ENCODE peak calls at places on chromosomes 3 and 15, in five cellular contexts. F, U, R, M and O are unnamed samples.

GRCh38 chr3:124413989-124414598 is 316.2 kb upstream of the UMPS start:
- DNase-seq in F (no peak), M (no peak), R (no peak), U (no peak), O (no peak)

GRCh38 chr3:132787616-132788015 is 65.4 kb upstream of the NPHP3 start:
- DNase-seq in M (no peak), U (peak; percentile 33), F (no peak), R (no peak), O (no peak)

GRCh38 chr3:16906679-16907078 is 21.9 kb downstream of the PLCL2 start:
- DNase-seq in M (no peak), R (no peak), F (no peak), U (no peak), O (no peak)

GRCh38 chr15:65194826-65195541 is 9.8 kb upstream of the CLPX start:
- DNase-seq in F (no peak), M (no peak), U (no peak), R (no peak), O (no peak)

GRCh38 chr3:12034440-12034839 is 30.3 kb downstream of the SYN2 start:
- DNase-seq in F (no peak), U (no peak), M (no peak), R (no peak), O (no peak)

GRCh38 chr3:27877122-27878011 is 155.2 kb upstream of the EOMES start:
- DNase-seq in U (no peak), R (no peak), M (no peak), F (no peak), O (no peak)

GRCh38 chr3:196275126-196275525 is 12.4 kb downstream of the PCYT1A start:
- DNase-seq in F (no peak), M (no peak), R (no peak), U (no peak), O (no peak)

GRCh38 chr3:45666729-45667440 is 22.3 kb upstream of the SACM1L start:
- DNase-seq in F (no peak), U (no peak), R (no peak), M (no peak), O (no peak)

GRCh38 chr3:173371848-173372487 is 25.6 kb upstream of the NLGN1 start:
- DNase-seq in M (no peak), R (peak; percentile 4), U (peak; percentile 19), F (no peak), O (no peak)

GRCh38 chr15:70059476-70060213 is 38.1 kb downstream of the TLE3 start:
- DNase-seq in U (no peak), M (peak; percentile 20), R (no peak), F (no peak), O (no peak)

GRCh38 chr15:73001840-73002239 is 50.4 kb upstream of the NEO1 start:
- DNase-seq in U (no peak), R (no peak), F (no peak), M (no peak), O (no peak)

GRCh38 chr15:95138604-95139270 is 907.4 kb downstream of the MCTP2 start:
- DNase-seq in R (no peak), U (no peak), M (no peak), F (no peak), O (no peak)

GRCh38 chr3:27568393-27568792 is 84.2 kb upstream of the SLC4A7 start:
- DNase-seq in R (peak; percentile 50), U (no peak), F (peak; percentile 70), M (peak; percentile 58), O (no peak)

GRCh38 chr3:33989229-33989628 is 190.8 kb downstream of the PDCD6IP start:
- DNase-seq in U (no peak), F (no peak), R (no peak), M (no peak), O (no peak)

GRCh38 chr15:91517491-91518200 is 335.9 kb upstream of the SLCO3A1 start:
- DNase-seq in R (no peak), U (no peak), F (no peak), M (no peak), O (no peak)

GRCh38 chr3:140636452-140637138 is 41.3 kb upstream of the TRIM42 start:
- DNase-seq in U (no peak), M (no peak), F (no peak), R (no peak), O (no peak)

GRCh38 chr3:171407746-171408145 is 52.5 kb downstream of the TNIK start:
- DNase-seq in U (peak; percentile 20), M (no peak), R (no peak), F (no peak), O (no peak)

GRCh38 chr3:138186803-138187295 is 252 bp upstream of the ARMC8 start:
- DNase-seq in F (peak; percentile 96), U (peak; percentile 67), M (peak; percentile 95), R (no peak), O (no peak)

GRCh38 chr3:64449026-64449425 is 223.8 kb upstream of the PRICKLE2 start:
- DNase-seq in F (no peak), U (no peak), M (no peak), R (no peak), O (no peak)

GRCh38 chr3:5430701-5431100 is 243.2 kb downstream of the EDEM1 start:
- DNase-seq in M (no peak), U (no peak), R (no peak), F (no peak), O (no peak)

GRCh38 chr3:186815490-186815889 is 9.2 kb upstream of the RFC4 start:
- DNase-seq in R (no peak), U (no peak), F (no peak), M (no peak), O (no peak)

GRCh38 chr3:47523310-47524073 is 10.0 kb upstream of the ELP6 start:
- DNase-seq in U (no peak), M (no peak), F (no peak), R (no peak), O (no peak)

GRCh38 chr3:23807161-23808015 is 1.6 kb downstream of the UBE2E1 start:
- DNase-seq in F (no peak), U (no peak), M (no peak), R (no peak), O (no peak)

GRCh38 chr3:143736651-143737050 is 111.6 kb downstream of the SLC9A9 start:
- DNase-seq in F (no peak), R (no peak), M (no peak), U (no peak), O (no peak)

GRCh38 chr15:101138913-101139880 is 112.7 kb downstream of the CHSY1 start:
- DNase-seq in U (peak; percentile 74), F (no peak), M (peak; percentile 15), R (no peak), O (no peak)

GRCh38 chr3:89625945-89626344 is 518.5 kb downstream of the EPHA3 start:
- DNase-seq in R (no peak), F (no peak), U (no peak), M (no peak), O (no peak)

GRCh38 chr3:101928890-101929289 is 79.6 kb downstream of the NFKBIZ start:
- DNase-seq in U (no peak), M (no peak), R (no peak), F (no peak), O (no peak)

GRCh38 chr3:39124876-39125836 is 17.7 kb downstream of the TTC21A start:
- DNase-seq in U (no peak), F (no peak), R (no peak), M (peak; percentile 49), O (no peak)

GRCh38 chr3:41881233-41881821 is 80.6 kb downstream of the ULK4 start:
- DNase-seq in U (peak; percentile 29), F (no peak), R (peak; percentile 21), M (no peak), O (no peak)

GRCh38 chr3:192851821-192852352 is 65.8 kb downstream of the MB21D2 start:
- DNase-seq in M (peak; percentile 75), F (peak; percentile 78), U (no peak), R (peak; percentile 49), O (no peak)
- H3K4me3 ChIP-seq in M (no peak overlapping the region), F (no peak overlapping the region), U (no peak overlapping the region), R (no peak overlapping the region), O (no peak overlapping the region)

GRCh38 chr3:194869482-194870169 is 183.9 kb downstream of the FAM43A start:
- DNase-seq in R (no peak), F (no peak), M (no peak), U (no peak), O (no peak)
- TF ChIP-seq CTCF in R (no peak), F (no peak), M (no peak), U (no peak), O (no peak)

GRCh38 chr3:49170744-49171118 is 667 bp upstream of the KLHDC8B start:
- DNase-seq in U (no peak), R (no peak), M (no peak), F (no peak), O (no peak)

GRCh38 chr3:49163609-49164008 is 2.5 kb downstream of the CCDC71 start:
- DNase-seq in F (no peak), U (no peak), M (no peak), R (no peak), O (no peak)

GRCh38 chr3:49165771-49166751 is at the start of gene CCDC71:
- DNase-seq in R (peak; percentile 45), F (peak; percentile 91), M (peak; percentile 84), U (peak; percentile 19), O (no peak)

GRCh38 chr3:49164983-49165720 is 979 bp downstream of the CCDC71 start:
- DNase-seq in F (no peak), U (no peak), M (no peak), R (no peak), O (no peak)

DNA sequence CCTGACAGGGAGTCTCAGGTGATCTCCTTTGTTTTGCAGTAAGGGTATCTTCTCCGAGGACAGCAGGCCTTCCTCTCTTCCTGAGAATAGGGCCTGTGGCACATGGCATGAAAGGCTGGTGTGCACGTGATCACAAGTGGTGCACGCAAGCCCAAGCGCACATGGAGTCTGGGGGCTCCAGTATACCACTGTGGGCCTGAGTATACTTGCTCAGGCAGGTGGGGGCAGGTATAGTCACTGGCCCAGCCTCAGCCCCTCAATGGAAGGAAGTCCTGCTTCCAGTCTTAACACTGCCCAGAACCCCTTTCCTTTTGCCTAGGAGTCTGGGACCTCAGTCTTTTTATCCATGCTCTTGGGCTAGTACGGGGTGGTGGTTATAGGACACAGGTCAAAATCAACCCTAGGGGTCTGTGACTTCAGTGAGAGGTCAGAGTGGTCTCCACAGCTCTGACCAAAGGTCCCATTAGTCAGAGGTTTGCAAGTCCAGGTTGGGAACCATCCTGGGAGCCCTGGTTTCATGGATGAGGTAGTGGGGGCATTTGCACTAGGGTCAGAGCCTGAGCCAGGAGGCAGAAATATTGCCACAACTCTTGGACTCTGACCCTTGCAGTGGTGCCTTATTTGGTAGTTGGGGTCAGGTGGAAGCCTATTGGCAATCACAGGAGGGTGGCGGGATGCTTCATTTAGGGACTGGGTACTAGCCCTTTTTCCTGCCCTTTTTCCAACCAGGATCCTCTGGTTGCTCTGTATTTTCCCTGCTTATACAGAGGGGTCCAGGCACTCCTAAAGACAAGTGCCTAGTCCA is 823 bp upstream of the CCDC71 start:
- DNase-seq in M (no peak), U (no peak), F (no peak), R (no peak), O (no peak)
- H3K4me3 ChIP-seq in M (peak overlapping the region; percentile 88), U (peak overlapping the region; percentile 81), F (peak overlapping the region; percentile 92), R (peak overlapping the region; percentile 96), O (peak overlapping the region; percentile 97)

GRCh38 chr3:66047321-66048050 is 8.8 kb upstream of the MAGI1 start:
- DNase-seq in M (no peak), R (no peak), U (no peak), F (no peak), O (peak; percentile 84)
- TF ChIP-seq CTCF in M (no peak), R (no peak), U (no peak), F (no peak), O (no peak)